ENCODE peak calls at places on chromosomes 12 and 14, in six cellular contexts. C, E, S, D, W and F are unnamed samples.
A peak's percentile ranks its signal among the peaks of the same experiment; 100 is the strongest.

GRCh38 chr12:50322196-50322595 is 38.9 kb upstream of the LIMA1 start:
- DNase-seq in C (no peak), E (no peak), S (no peak), D (no peak), W (peak; percentile 41), F (no peak)

GRCh38 chr12:26125451-26126339 is 858 bp upstream of the BHLHE41 start:
- DNase-seq in C (peak; percentile 81), E (peak; percentile 60), S (peak; percentile 88), D (peak; percentile 89), W (peak; percentile 81), F (peak; percentile 77)

GRCh38 chr12:44259890-44260289 is 424.0 kb downstream of the TMEM117 start:
- DNase-seq in C (no peak), E (no peak), S (no peak), D (no peak), W (no peak), F (no peak)

GRCh38 chr14:73744175-73744867 is 30.1 kb upstream of the PNMA1 start:
- DNase-seq in C (no peak), E (no peak), S (no peak), D (no peak), W (no peak), F (no peak)

GRCh38 chr12:103128862-103129501 is 171.5 kb downstream of the ASCL1 start:
- DNase-seq in C (no peak), E (no peak), S (peak; percentile 26), D (no peak), W (no peak), F (no peak)

GRCh38 chr14:61644834-61645233 is 50.5 kb upstream of the HIF1A start:
- DNase-seq in C (no peak), E (peak; percentile 23), S (no peak), D (no peak), W (no peak), F (peak; percentile 33)

GRCh38 chr14:32629146-32629545 is 300.0 kb downstream of the AKAP6 start:
- DNase-seq in C (no peak), E (no peak), S (no peak), D (no peak), W (no peak), F (peak; percentile 33)

GRCh38 chr14:38786921-38787320 is 316.1 kb downstream of the SEC23A start:
- DNase-seq in C (no peak), E (no peak), S (no peak), D (no peak), W (no peak), F (no peak)

GRCh38 chr14:86050072-86050683 is 520.2 kb downstream of the FLRT2 start:
- DNase-seq in C (no peak), E (no peak), S (no peak), D (no peak), W (no peak), F (no peak)
- H3K4me3 ChIP-seq in C (no peak overlapping the region), E (no peak overlapping the region), S (no peak overlapping the region), D (no peak overlapping the region), W (no peak overlapping the region), F (no peak overlapping the region)

GRCh38 chr12:108724890-108725151 is 6.5 kb downstream of the CORO1C start:
- DNase-seq in C (no peak), E (no peak), S (no peak), D (no peak), W (no peak), F (no peak)
- H3K4me1 ChIP-seq in C (no peaks in the 10 kb centered on the region), E (peaks cover 47% of the 10 kb centered on the region), S (no peaks in the 10 kb centered on the region), D (peaks cover 72% of the 10 kb centered on the region), W (peaks cover 18% of the 10 kb centered on the region), F (peaks cover 48% of the 10 kb centered on the region)

DNA sequence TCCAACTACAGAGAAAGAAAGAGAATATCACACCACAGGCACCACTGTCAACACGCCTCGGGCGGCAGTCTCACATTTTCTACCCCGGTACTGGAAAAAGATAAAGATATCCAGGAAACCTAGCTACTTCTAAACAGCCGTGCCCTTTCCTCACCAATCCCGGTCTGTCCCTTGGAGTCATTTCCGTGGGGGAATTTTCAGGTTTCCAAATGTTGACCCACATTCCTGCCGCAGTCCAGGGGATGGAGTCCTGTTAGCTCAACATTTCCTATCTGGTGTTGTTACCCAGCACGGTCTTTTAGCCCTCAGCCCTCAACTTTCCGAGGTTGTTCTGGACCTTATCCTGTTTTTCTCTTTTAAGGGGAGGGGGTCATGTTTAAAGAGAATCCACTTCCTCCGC is 4.7 kb downstream of the SSH1 start:
- DNase-seq in C (no peak), E (peak; percentile 21), S (no peak), D (peak; percentile 28), W (no peak), F (no peak)
- H3K4me3 ChIP-seq in C (no peak overlapping the region), E (peak overlapping the region; percentile 46), S (no peak overlapping the region), D (no peak overlapping the region), W (no peak overlapping the region), F (no peak overlapping the region)

DNA sequence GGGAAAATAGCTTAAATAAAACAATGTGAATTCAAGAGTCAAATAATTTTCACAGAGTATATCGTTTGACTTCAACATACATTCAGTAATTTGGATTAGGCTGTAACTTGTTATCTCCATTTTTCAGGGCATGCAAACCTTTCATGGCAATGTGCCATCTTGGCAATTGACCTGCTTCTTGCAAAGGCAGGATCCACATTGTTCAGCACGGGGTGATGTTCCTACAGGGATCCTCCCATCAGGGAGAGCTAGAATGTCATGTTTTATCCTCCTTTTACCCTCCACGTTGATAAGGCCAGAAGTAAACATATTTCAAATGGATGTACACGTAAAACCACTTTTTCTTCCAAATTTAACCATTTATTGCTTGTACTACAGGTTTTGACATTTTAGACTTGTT is 314.4 kb downstream of the GALC start:
- DNase-seq in C (no peak), E (no peak), S (no peak), D (no peak), W (no peak), F (no peak)
- H3K4me1 ChIP-seq in C (no peaks in the 10 kb centered on the region), E (no peaks in the 10 kb centered on the region), S (no peaks in the 10 kb centered on the region), D (no peaks in the 10 kb centered on the region), W (no peaks in the 10 kb centered on the region), F (no peaks in the 10 kb centered on the region)